ENCODE peak calls at places on chromosomes 2 and 18, in six cellular contexts. M, F, Q, Y, T and A are unnamed samples.

GRCh38 chr2:110206056-110206455 is 1.2 kb upstream of the NPHP1 start:
- ATAC-seq in M (no peak), F (no peak), Q (peak; percentile 48), Y (peak; percentile 24), T (no peak), A (peak; percentile 34)

GRCh38 chr2:72937356-72937669 is 20.0 kb downstream of the EMX1 start:
- ATAC-seq in M (no peak), F (no peak), Q (peak; percentile 13), Y (peak; percentile 16), T (no peak), A (no peak)

GRCh38 chr18:30358545-30358944 is 684.0 kb downstream of the DSC3 start:
- ATAC-seq in M (no peak), F (no peak), Q (peak; percentile 94), Y (no peak), T (no peak), A (no peak)

GRCh38 chr18:77517901-77518300 is 268.3 kb downstream of the GALR1 start:
- ATAC-seq in M (no peak), F (no peak), Q (no peak), Y (no peak), T (no peak), A (no peak)

GRCh38 chr2:238913931-238914647 is 66.2 kb downstream of the TWIST2 start:
- ATAC-seq in M (no peak), F (no peak), Q (peak; percentile 4), Y (no peak), T (no peak), A (no peak)

GRCh38 chr2:240350696-240351087 is 84.8 kb upstream of the GPC1 start:
- ATAC-seq in M (no peak), F (no peak), Q (no peak), Y (no peak), T (no peak), A (no peak)

GRCh38 chr2:150517951-150518680 is 30.6 kb upstream of the RND3 start:
- ATAC-seq in M (no peak), F (no peak), Q (no peak), Y (no peak), T (no peak), A (no peak)

GRCh38 chr2:189249901-189250300 is 70.3 kb upstream of the COL5A2 start:
- ATAC-seq in M (no peak), F (no peak), Q (no peak), Y (no peak), T (no peak), A (no peak)

GRCh38 chr2:211503198-211503597 is 946.8 kb downstream of the CPS1 start:
- ATAC-seq in M (no peak), F (no peak), Q (no peak), Y (no peak), T (no peak), A (no peak)

GRCh38 chr18:2891526-2892431 is 45.0 kb downstream of the EMILIN2 start:
- ATAC-seq in M (no peak), F (peak; percentile 89), Q (peak; percentile 40), Y (no peak), T (no peak), A (peak; percentile 71)

GRCh38 chr2:144376926-144377325 is 143.0 kb downstream of the ZEB2 start:
- ATAC-seq in M (no peak), F (no peak), Q (no peak), Y (no peak), T (no peak), A (no peak)

GRCh38 chr2:69954069-69954468 is 7.4 kb downstream of the ASPRV1 start:
- ATAC-seq in M (no peak), F (no peak), Q (no peak), Y (no peak), T (no peak), A (no peak)

GRCh38 chr18:2992995-2993877 is 19.7 kb downstream of the LPIN2 start:
- ATAC-seq in M (no peak), F (no peak), Q (no peak), Y (no peak), T (no peak), A (peak; percentile 67)

GRCh38 chr18:24446953-24447537 is 13.4 kb upstream of the HRH4 start:
- ATAC-seq in M (no peak), F (no peak), Q (no peak), Y (no peak), T (no peak), A (no peak)

GRCh38 chr18:72201032-72201431 is 343.1 kb downstream of the CBLN2 start:
- ATAC-seq in M (no peak), F (no peak), Q (no peak), Y (no peak), T (no peak), A (no peak)

GRCh38 chr18:45456076-45457066 is 158.9 kb upstream of the SLC14A2 start:
- ATAC-seq in M (no peak), F (no peak), Q (peak; percentile 14), Y (no peak), T (no peak), A (no peak)

GRCh38 chr18:58596265-58596681 is 32.6 kb downstream of the ALPK2 start:
- ATAC-seq in M (no peak), F (no peak), Q (no peak), Y (no peak), T (no peak), A (no peak)

GRCh38 chr2:11901351-11902069 is 155.1 kb downstream of the LPIN1 start:
- ATAC-seq in M (no peak), F (no peak), Q (no peak), Y (peak; percentile 36), T (no peak), A (no peak)

GRCh38 chr2:199979398-199979797 is 24.0 kb downstream of the MAIP1 start:
- ATAC-seq in M (no peak), F (no peak), Q (no peak), Y (peak; percentile 55), T (no peak), A (no peak)

GRCh38 chr2:163800889-163801498 is 65.2 kb upstream of the FIGN start:
- ATAC-seq in M (no peak), F (no peak), Q (peak; percentile 38), Y (no peak), T (no peak), A (no peak)

GRCh38 chr2:109724533-109725460 is 69.3 kb upstream of the RGPD5 start:
- ATAC-seq in M (no peak), F (no peak), Q (no peak), Y (no peak), T (no peak), A (no peak)

GRCh38 chr2:229429529-229430067 is 158.5 kb upstream of the PID1 start:
- ATAC-seq in M (no peak), F (no peak), Q (no peak), Y (no peak), T (no peak), A (no peak)

GRCh38 chr2:234422895-234423505 is 73.9 kb downstream of the ARL4C start:
- ATAC-seq in M (no peak), F (peak; percentile 70), Q (no peak), Y (peak; percentile 48), T (no peak), A (peak; percentile 87)

GRCh38 chr2:122831644-122832043 is 1076.2 kb downstream of the TSN start:
- ATAC-seq in M (no peak), F (no peak), Q (peak; percentile 60), Y (no peak), T (no peak), A (no peak)

GRCh38 chr2:152542995-152543481 is 174.2 kb downstream of the PRPF40A start:
- ATAC-seq in M (no peak), F (no peak), Q (peak; percentile 97), Y (peak; percentile 94), T (no peak), A (no peak)

GRCh38 chr2:207055254-207055653 is 110.5 kb downstream of the KLF7 start:
- ATAC-seq in M (no peak), F (no peak), Q (no peak), Y (no peak), T (no peak), A (no peak)

GRCh38 chr2:44615950-44616518 is 254.3 kb downstream of the CAMKMT start:
- ATAC-seq in M (no peak), F (no peak), Q (no peak), Y (no peak), T (no peak), A (no peak)

GRCh38 chr2:144132357-144132756 is 387.6 kb downstream of the ZEB2 start:
- ATAC-seq in M (no peak), F (no peak), Q (peak; percentile 81), Y (no peak), T (no peak), A (no peak)

GRCh38 chr2:156042895-156043294 is 289.6 kb downstream of the NR4A2 start:
- ATAC-seq in M (no peak), F (no peak), Q (no peak), Y (no peak), T (no peak), A (no peak)